ENCODE peak calls at places on chromosomes 11 and 22, in four cellular contexts. T is lower leg skin; N is CD8-positive, alpha-beta memory T cell; P is RWPE2. I is an unnamed sample.

GRCh38 chr22:42919199-42919598 is 62.1 kb upstream of the ARFGAP3 start:
- DNase-seq in T (no peak), N (no peak), P (no peak), I (no peak)

GRCh38 chr11:79232346-79232745 is 208.5 kb downstream of the TENM4 start:
- DNase-seq in T (peak), N (no peak), P (no peak), I (no peak)

GRCh38 chr11:80414766-80415165 is 973.9 kb upstream of the TENM4 start:
- DNase-seq in T (no peak), N (no peak), P (no peak), I (no peak)

GRCh38 chr11:134592391-134592990 is 180.4 kb upstream of the B3GAT1 start:
- DNase-seq in T (no peak), N (no peak), P (no peak), I (no peak)

GRCh38 chr11:104812416-104812815 is 85.8 kb downstream of the CASP12 start:
- DNase-seq in T (no peak), N (no peak), P (no peak), I (no peak)

GRCh38 chr11:68099057-68099456 is 22.1 kb downstream of the CHKA start:
- DNase-seq in T (no peak), N (no peak), P (no peak), I (no peak)

GRCh38 chr22:27895600-27895999 is 23.5 kb downstream of the PITPNB start:
- DNase-seq in T (no peak), N (no peak), P (no peak), I (no peak)

GRCh38 chr22:41699264-41700104 is at the start of gene MEI1:
- DNase-seq in T (peak), N (peak), P (peak), I (peak)

GRCh38 chr11:130218501-130218900 is 58.9 kb downstream of the ST14 start:
- DNase-seq in T (peak), N (no peak), P (peak), I (no peak)

GRCh38 chr11:75541301-75541929 is 15.7 kb upstream of the GDPD5 start:
- DNase-seq in T (no peak), N (no peak), P (no peak), I (no peak)

GRCh38 chr22:42056757-42057511 is 13.7 kb downstream of the NAGA start:
- DNase-seq in T (no peak), N (no peak), P (no peak), I (no peak)

GRCh38 chr11:30471244-30471643 is 114.9 kb downstream of the MPPED2 start:
- DNase-seq in T (no peak), N (no peak), P (no peak), I (no peak)

GRCh38 chr11:33476945-33477584 is 219.9 kb downstream of the HIPK3 start:
- DNase-seq in T (no peak), N (no peak), P (no peak), I (no peak)

GRCh38 chr11:78722786-78723185 is 148.1 kb upstream of the NARS2 start:
- DNase-seq in T (no peak), N (no peak), P (no peak), I (no peak)

GRCh38 chr22:39405346-39406085 is 5.9 kb downstream of the TAB1 start:
- DNase-seq in T (no peak), N (no peak), P (no peak), I (no peak)

GRCh38 chr11:96161271-96162089 is 181.5 kb downstream of the MAML2 start:
- DNase-seq in T (no peak), N (no peak), P (no peak), I (no peak)

GRCh38 chr11:65448418-65449196 is 26.0 kb downstream of the NEAT1 start:
- DNase-seq in T (peak), N (no peak), P (no peak), I (no peak)

GRCh38 chr11:45659818-45660160 is 5.6 kb downstream of the CHST1 start:
- DNase-seq in T (no peak), N (no peak), P (no peak), I (no peak)

GRCh38 chr11:3135491-3136440 is 29.3 kb downstream of the OSBPL5 start:
- DNase-seq in T (peak), N (no peak), P (no peak), I (no peak)

GRCh38 chr11:85123752-85124231 is 503.4 kb downstream of the DLG2 start:
- DNase-seq in T (no peak), N (no peak), P (no peak), I (no peak)

GRCh38 chr22:32233091-32233490 is 22.1 kb downstream of the SLC5A4 start:
- DNase-seq in T (no peak), N (no peak), P (no peak), I (no peak)

GRCh38 chr11:18472587-18472986 is 16.9 kb downstream of the LDHAL6A start:
- DNase-seq in T (no peak), N (no peak), P (no peak), I (no peak)

GRCh38 chr11:2586793-2587131 is 113.0 kb downstream of the KCNQ1OT1 start:
- DNase-seq in T (peak), N (no peak), P (peak), I (no peak)

GRCh38 chr11:66247295-66247694 is 21.1 kb upstream of the RAB1B start:
- DNase-seq in T (no peak), N (no peak), P (no peak), I (no peak)

GRCh38 chr11:80980221-80980620 is 1539.4 kb upstream of the TENM4 start:
- DNase-seq in T (no peak), N (no peak), P (no peak), I (no peak)

GRCh38 chr11:44309483-44310197 is at the start of gene ALX4:
- DNase-seq in T (no peak), N (no peak), P (no peak), I (no peak)

GRCh38 chr11:67627394-67627787 is 2.3 kb downstream of the NUDT8 start:
- DNase-seq in T (no peak), N (no peak), P (peak), I (no peak)

GRCh38 chr11:119691020-119691666 is 37.9 kb downstream of the NECTIN1 start:
- DNase-seq in T (no peak), N (peak), P (no peak), I (no peak)

GRCh38 chr11:21560466-21560975 is 632.4 kb upstream of the ANO5 start:
- DNase-seq in T (no peak), N (no peak), P (no peak), I (no peak)

GRCh38 chr11:64571410-64572091 is 19.5 kb upstream of the SLC22A12 start:
- DNase-seq in T (peak), N (no peak), P (peak), I (no peak)

GRCh38 chr11:60530454-60530853 is 15.3 kb downstream of the MS4A13 start:
- DNase-seq in T (no peak), N (no peak), P (no peak), I (no peak)

GRCh38 chr11:35280727-35281126 is 138.6 kb downstream of the SLC1A2 start:
- DNase-seq in T (no peak), N (no peak), P (no peak), I (no peak)

GRCh38 chr11:102109896-102110760 is at the start of gene YAP1:
- DNase-seq in T (peak), N (peak), P (peak), I (peak)

GRCh38 chr22:20589614-20590476 is 82.4 kb downstream of the MED15 start:
- DNase-seq in T (no peak), N (no peak), P (peak), I (no peak)

GRCh38 chr11:105900515-105901035 is 121.5 kb downstream of the MSANTD4 start:
- DNase-seq in T (no peak), N (no peak), P (no peak), I (no peak)

GRCh38 chr22:47197735-47198500 is 435.5 kb downstream of the TBC1D22A start:
- DNase-seq in T (peak), N (no peak), P (peak), I (no peak)

GRCh38 chr11:129696309-129696989 is 119.2 kb upstream of the TMEM45B start:
- DNase-seq in T (peak), N (no peak), P (no peak), I (no peak)

GRCh38 chr22:42322562-42322926 is 52.1 kb upstream of the TCF20 start:
- DNase-seq in T (no peak), N (no peak), P (no peak), I (no peak)

GRCh38 chr22:38490915-38491314 is 15.2 kb downstream of the DDX17 start:
- DNase-seq in T (no peak), N (no peak), P (no peak), I (no peak)

GRCh38 chr22:39270280-39270679 is 25.5 kb upstream of the PDGFB start:
- DNase-seq in T (no peak), N (no peak), P (no peak), I (no peak)

GRCh38 chr22:46066691-46067090 is 83.6 kb upstream of the PPARA start:
- DNase-seq in T (peak), N (no peak), P (no peak), I (peak)

GRCh38 chr22:46064966-46065666 is 85.2 kb upstream of the PPARA start:
- DNase-seq in T (peak), N (no peak), P (no peak), I (peak)

GRCh38 chr22:46064236-46064965 is 85.9 kb upstream of the PPARA start:
- DNase-seq in T (peak), N (no peak), P (no peak), I (peak)

GRCh38 chr22:46067159-46068111 is 82.9 kb upstream of the PPARA start:
- DNase-seq in T (peak), N (no peak), P (no peak), I (peak)

GRCh38 chr22:46065733-46066454 is 84.4 kb upstream of the PPARA start:
- DNase-seq in T (no peak), N (no peak), P (no peak), I (no peak)
- H3K4me3 ChIP-seq in T (no peak), N (no peak), P (peak), I (peak)

GRCh38 chr11:47258317-47258902 is 614 bp downstream of the NR1H3 start:
- DNase-seq in T (no peak), N (no peak), P (no peak), I (no peak)
- H3K4me3 ChIP-seq in T (no peak), N (no peak), P (no peak), I (peak)

GRCh38 chr22:22198751-22199150 is 45.8 kb upstream of the VPREB1 start:
- DNase-seq in T (no peak), N (no peak), P (no peak), I (no peak)

GRCh38 chr22:22197993-22198402 is 46.6 kb upstream of the VPREB1 start:
- DNase-seq in T (no peak), N (no peak), P (no peak), I (no peak)

GRCh38 chr22:22195265-22196017 is 49.1 kb upstream of the VPREB1 start:
- DNase-seq in T (peak), N (peak), P (no peak), I (peak)

GRCh38 chr22:22196018-22196533 is 48.5 kb upstream of the VPREB1 start:
- DNase-seq in T (no peak), N (no peak), P (no peak), I (no peak)

DNA sequence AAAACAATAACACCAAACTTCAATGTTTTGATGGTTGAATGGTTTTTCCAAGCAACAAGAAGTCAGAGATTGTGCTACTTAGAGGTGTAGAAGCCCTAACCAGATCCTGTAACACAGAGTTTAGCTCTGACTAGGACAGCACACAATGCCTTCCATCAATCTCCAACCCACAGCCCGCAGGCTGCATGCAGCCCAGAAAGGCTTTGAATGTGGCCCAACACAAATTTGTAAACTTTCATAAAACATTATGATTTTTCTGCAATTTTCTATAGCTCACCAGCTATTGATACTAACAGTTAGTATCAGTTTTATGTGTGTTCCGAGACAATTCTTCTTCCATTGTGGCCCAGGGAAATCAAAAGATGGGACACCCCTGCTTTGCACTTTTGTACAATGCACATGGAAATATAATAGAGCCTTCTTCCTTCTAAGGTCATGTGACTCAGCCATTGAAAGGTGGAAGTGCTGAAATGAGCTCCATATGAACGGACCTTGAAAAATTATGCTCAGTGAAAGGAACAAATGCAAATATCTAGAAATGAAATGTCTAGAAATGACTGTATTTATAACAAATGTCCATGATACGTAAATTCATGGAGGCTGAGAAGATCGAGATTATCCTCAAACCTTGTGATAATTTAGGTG is 47.6 kb upstream of the VPREB1 start:
- DNase-seq in T (no peak), N (no peak), P (no peak), I (no peak)
- H3K4me3 ChIP-seq in T (no peak), N (no peak), P (no peak), I (no peak)

GRCh38 chr22:37228106-37229011 is 15.7 kb downstream of the RAC2 start:
- DNase-seq in T (no peak), N (peak), P (peak), I (no peak)
- H3K4me3 ChIP-seq in T (no peak), N (peak), P (no peak), I (no peak)

GRCh38 chr22:24005201-24005600 is at the start of gene GSTT4:
- DNase-seq in T (no peak), N (no peak), P (no peak), I (no peak)

GRCh38 chr22:24006207-24006913 is 1.1 kb upstream of the GSTT4 start:
- DNase-seq in T (no peak), N (no peak), P (no peak), I (no peak)

GRCh38 chr22:24008022-24008283 is 2.7 kb upstream of the GSTT4 start:
- DNase-seq in T (no peak), N (no peak), P (no peak), I (no peak)

GRCh38 chr22:24007253-24008021 is 2.2 kb upstream of the GSTT4 start:
- DNase-seq in T (no peak), N (no peak), P (no peak), I (no peak)

DNA sequence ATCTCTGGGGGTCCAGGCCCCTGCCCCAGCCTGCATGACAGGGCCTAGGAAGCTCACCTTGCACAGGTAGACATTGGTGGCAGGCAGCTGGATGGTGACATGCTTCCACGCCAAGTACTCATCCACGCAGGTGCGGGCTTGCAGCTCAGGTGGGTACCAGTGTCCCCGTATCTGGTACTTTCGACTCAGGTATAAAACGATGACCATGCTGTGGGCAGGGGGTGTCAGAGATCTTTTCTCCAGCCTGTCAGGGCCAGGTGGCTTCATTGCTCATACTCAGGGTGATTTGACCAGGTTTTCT is 1.6 kb upstream of the GSTT4 start:
- DNase-seq in T (no peak), N (no peak), P (no peak), I (no peak)
- H3K4me3 ChIP-seq in T (no peak), N (no peak), P (no peak), I (no peak)

GRCh38 chr11:12125609-12126149 is 15.3 kb downstream of the MICAL2 start:
- DNase-seq in T (no peak), N (no peak), P (peak), I (no peak)
- H3K4me3 ChIP-seq in T (no peak), N (no peak), P (no peak), I (no peak)

GRCh38 chr11:117437041-117437790 is 109.6 kb downstream of the CEP164 start:
- DNase-seq in T (no peak), N (no peak), P (no peak), I (no peak)
- H3K4me3 ChIP-seq in T (no peak), N (no peak), P (no peak), I (no peak)

GRCh38 chr11:118609380-118610219 is 2.2 kb downstream of the PHLDB1 start:
- DNase-seq in T (peak), N (peak), P (no peak), I (peak)

GRCh38 chr11:118612378-118612777 is 5.0 kb downstream of the PHLDB1 start:
- DNase-seq in T (peak), N (no peak), P (no peak), I (peak)

GRCh38 chr11:118610773-118611432 is 3.5 kb downstream of the PHLDB1 start:
- DNase-seq in T (peak), N (peak), P (no peak), I (peak)

GRCh38 chr11:118608268-118609214 is 1.1 kb downstream of the PHLDB1 start:
- DNase-seq in T (peak), N (peak), P (no peak), I (no peak)

GRCh38 chr11:118610220-118610772 is 2.9 kb downstream of the PHLDB1 start:
- DNase-seq in T (peak), N (no peak), P (no peak), I (no peak)
- H3K4me3 ChIP-seq in T (peak), N (peak), P (no peak), I (peak)

GRCh38 chr22:45937960-45938359 is 39.0 kb downstream of the WNT7B start:
- DNase-seq in T (no peak), N (no peak), P (no peak), I (no peak)

GRCh38 chr22:45942787-45943493 is 34.0 kb downstream of the WNT7B start:
- DNase-seq in T (no peak), N (no peak), P (no peak), I (no peak)

GRCh38 chr22:45945621-45946020 is 31.3 kb downstream of the WNT7B start:
- DNase-seq in T (no peak), N (no peak), P (no peak), I (no peak)

GRCh38 chr22:45938913-45939312 is 38.0 kb downstream of the WNT7B start:
- DNase-seq in T (no peak), N (no peak), P (no peak), I (no peak)

DNA sequence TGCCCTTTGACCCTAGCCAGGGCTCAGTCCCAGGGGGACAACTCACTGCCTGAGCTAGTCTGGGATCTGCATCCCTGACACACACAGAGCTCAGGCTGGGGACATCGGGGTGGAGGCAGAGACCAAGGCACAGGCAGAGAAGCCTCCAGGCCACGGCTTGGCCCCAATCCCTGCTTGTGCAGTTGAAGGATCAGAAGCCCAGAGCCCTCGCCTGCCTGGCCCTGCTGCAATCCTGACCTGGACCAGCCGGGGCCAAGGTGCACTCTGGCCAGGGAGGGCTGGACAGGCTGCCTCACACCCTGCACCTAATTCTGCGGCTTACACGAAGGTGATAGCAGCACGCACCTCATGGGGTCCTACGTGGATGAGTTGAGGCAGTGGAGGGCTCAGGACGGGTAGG is 34.6 kb downstream of the WNT7B start:
- DNase-seq in T (no peak), N (no peak), P (no peak), I (no peak)
- H3K4me3 ChIP-seq in T (no peak), N (no peak), P (no peak), I (no peak)

GRCh38 chr11:7520011-7520942 is 6.5 kb downstream of the PPFIBP2 start:
- DNase-seq in T (peak), N (no peak), P (no peak), I (no peak)
- H3K4me3 ChIP-seq in T (no peak), N (no peak), P (no peak), I (no peak)

I was measured in breast epithelium.